ENCODE peak calls at places on chromosomes 11 and 22, in four cellular contexts. A is nephron progenitor cell, H is adrenal gland, E is cardiac muscle cell. K is an unnamed sample.

GRCh38 chr11:102680945-102681344 is 24.6 kb downstream of the MMP27 start:
- DNase-seq in A (no peak), H (no peak), E (no peak), K (no peak)

GRCh38 chr11:111112614-111113013 is 132.9 kb upstream of the POU2AF2 start:
- DNase-seq in A (no peak), H (no peak), E (no peak), K (no peak)

GRCh38 chr11:64268687-64269379 is 15.6 kb downstream of the BAD start:
- DNase-seq in A (peak; percentile 46), H (peak; percentile 97), E (no peak), K (peak; percentile 56)

GRCh38 chr11:7239877-7240276 is 11.8 kb upstream of the SYT9 start:
- DNase-seq in A (no peak), H (no peak), E (no peak), K (no peak)

GRCh38 chr22:31286360-31287255 is 5.7 kb downstream of the PIK3IP1 start:
- DNase-seq in A (no peak), H (peak; percentile 72), E (peak; percentile 20), K (no peak)

GRCh38 chr11:38014405-38014804 is 1416.4 kb upstream of the RAG2 start:
- DNase-seq in A (no peak), H (no peak), E (no peak), K (no peak)

GRCh38 chr11:77093987-77094840 is 8.4 kb upstream of the OMP start:
- DNase-seq in A (no peak), H (no peak), E (no peak), K (no peak)

GRCh38 chr11:121604152-121604551 is 151.4 kb upstream of the SORL1-AS1 start:
- DNase-seq in A (no peak), H (no peak), E (no peak), K (no peak)

GRCh38 chr11:2621919-2622318 is 77.9 kb downstream of the KCNQ1OT1 start:
- DNase-seq in A (no peak), H (no peak), E (no peak), K (no peak)

GRCh38 chr11:6526411-6527135 is 29.5 kb downstream of the DNHD1 start:
- DNase-seq in A (no peak), H (no peak), E (no peak), K (no peak)

GRCh38 chr11:2584812-2585565 is 114.8 kb downstream of the KCNQ1OT1 start:
- DNase-seq in A (no peak), H (peak; percentile 41), E (no peak), K (no peak)

GRCh38 chr11:36034572-36035331 is 90.9 kb downstream of the LDLRAD3 start:
- DNase-seq in A (no peak), H (no peak), E (no peak), K (no peak)

GRCh38 chr11:64353101-64353738 is 5.7 kb upstream of the RPS6KA4 start:
- DNase-seq in A (no peak), H (no peak), E (no peak), K (no peak)

DNA sequence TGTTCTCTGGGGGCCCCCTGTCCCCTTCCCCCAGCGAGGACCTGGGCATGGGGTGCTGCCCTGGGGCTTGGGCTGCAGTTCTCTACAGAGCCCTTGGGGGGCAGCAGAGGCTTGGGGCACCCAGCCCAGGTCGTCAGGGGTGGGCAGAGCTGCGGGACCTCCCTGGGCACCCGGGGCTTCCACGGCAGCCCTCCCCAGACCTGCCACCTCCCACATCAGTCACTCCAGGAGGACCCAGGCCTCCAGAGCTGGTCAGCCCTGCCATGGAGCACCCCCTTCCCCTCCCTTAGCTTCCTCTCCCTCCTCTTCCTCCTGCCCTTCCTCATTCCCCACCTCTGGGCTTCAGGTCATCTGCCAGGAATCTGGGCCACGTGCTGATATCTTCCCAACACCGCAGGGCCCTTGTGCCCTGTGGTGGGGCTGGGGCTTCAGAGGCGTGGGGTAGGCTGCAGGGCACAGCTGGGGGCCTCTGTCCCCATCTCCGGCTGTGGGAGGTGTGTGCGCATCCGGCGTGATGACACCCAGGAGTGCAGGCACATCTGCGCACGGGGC is 5.8 kb downstream of the TSPAN4 start:
- DNase-seq in A (peak; percentile 68), H (peak; percentile 68), E (peak; percentile 61), K (peak; percentile 75)
- TF ChIP-seq CTCF in A (peak; percentile 75), H (peak; percentile 77), E (peak; percentile 87), K (peak; percentile 89)

GRCh38 chr11:126879516-126879915 is 121.1 kb downstream of the KIRREL3 start:
- DNase-seq in A (no peak), H (no peak), E (no peak), K (no peak)

GRCh38 chr11:126874276-126874675 is 126.3 kb downstream of the KIRREL3 start:
- DNase-seq in A (no peak), H (no peak), E (no peak), K (no peak)

GRCh38 chr11:126878892-126879291 is 121.7 kb downstream of the KIRREL3 start:
- DNase-seq in A (no peak), H (no peak), E (no peak), K (no peak)

GRCh38 chr11:126871792-126872191 is 128.8 kb downstream of the KIRREL3 start:
- DNase-seq in A (no peak), H (no peak), E (no peak), K (peak; percentile 15)

GRCh38 chr11:126874831-126875230 is 125.7 kb downstream of the KIRREL3 start:
- DNase-seq in A (no peak), H (no peak), E (no peak), K (no peak)
- TF ChIP-seq CTCF in A (no peak), H (no peak), E (peak; percentile 6), K (no peak)

DNA sequence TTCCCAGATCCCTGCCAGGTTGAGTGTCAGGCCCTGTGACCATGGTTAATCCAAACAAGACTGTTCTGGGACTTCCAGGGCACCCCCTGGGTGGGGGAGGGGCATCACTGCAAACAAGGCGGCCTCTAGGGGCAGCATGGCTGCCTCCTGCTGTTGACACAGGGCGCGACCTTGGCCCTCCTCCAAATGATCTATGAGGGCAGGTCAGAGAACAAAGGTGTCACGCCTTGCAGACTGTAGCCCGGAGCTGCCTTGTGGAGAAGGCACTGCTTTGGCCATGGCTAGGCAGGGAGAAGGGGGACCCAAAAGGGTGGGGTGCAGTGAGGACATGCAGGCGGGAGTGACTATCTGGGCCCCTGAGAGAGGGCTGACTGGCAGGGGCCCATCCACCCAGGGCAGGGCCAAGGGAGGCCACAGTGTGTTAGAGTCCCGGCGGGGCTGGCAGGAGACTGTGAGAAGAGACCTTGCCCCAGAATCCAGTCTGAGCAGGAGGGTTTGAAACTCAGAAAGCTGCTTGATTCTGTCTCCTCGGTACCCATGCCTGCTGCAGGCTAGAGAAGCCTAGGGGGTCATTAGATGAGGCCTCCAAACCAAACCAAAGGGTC is 35.6 kb downstream of the KCNC1 start:
- DNase-seq in A (peak; percentile 79), H (no peak), E (peak; percentile 6), K (peak; percentile 43)
- TF ChIP-seq CTCF in A (peak; percentile 42), H (no peak), E (peak; percentile 13), K (no peak)

GRCh38 chr22:34370711-34371110 is 450.4 kb upstream of the LARGE1 start:
- DNase-seq in A (no peak), H (no peak), E (no peak), K (no peak)
- TF ChIP-seq CTCF in A (no peak), H (no peak), E (no peak), K (no peak)

GRCh38 chr11:116072776-116073175 is 568.6 kb upstream of the CADM1 start:
- DNase-seq in A (peak; percentile 32), H (no peak), E (no peak), K (no peak)
- TF ChIP-seq CTCF in A (peak; percentile 38), H (no peak), E (no peak), K (no peak)